ENCODE peak calls at places on chromosomes 6 and 20, in six cellular contexts. K is cardiac fibroblast; H is CD4-positive, alpha-beta T cell; D is cardiac muscle cell; X is psoas muscle; G is Calu3. Y is an unnamed sample.

GRCh38 chr6:72966628-72967280 is 258.5 kb downstream of the KHDC1L start:
- DNase-seq in K (peak), H (no peak), D (peak), X (no peak), G (no peak), Y (no peak)

GRCh38 chr20:16128538-16129106 is 444.6 kb downstream of the KIF16B start:
- DNase-seq in K (no peak), H (no peak), D (no peak), X (no peak), G (no peak), Y (no peak)

GRCh38 chr6:115865914-115866313 is 194.8 kb downstream of the FRK start:
- DNase-seq in K (no peak), H (no peak), D (no peak), X (no peak), G (no peak), Y (no peak)

GRCh38 chr20:53918949-53919361 is 151.4 kb downstream of the BCAS1 start:
- DNase-seq in K (no peak), H (no peak), D (no peak), X (no peak), G (no peak), Y (peak)

GRCh38 chr6:32133786-32134185 is 3.7 kb upstream of the FKBPL start:
- DNase-seq in K (peak), H (no peak), D (no peak), X (no peak), G (no peak), Y (no peak)

GRCh38 chr6:124719951-124720350 is 242.3 kb upstream of the RNF217 start:
- DNase-seq in K (no peak), H (no peak), D (no peak), X (no peak), G (no peak), Y (no peak)

GRCh38 chr6:121897337-121897760 is 461.9 kb downstream of the GJA1 start:
- DNase-seq in K (peak), H (no peak), D (peak), X (no peak), G (no peak), Y (no peak)

GRCh38 chr6:21942910-21943309 is 349.4 kb downstream of the SOX4 start:
- DNase-seq in K (no peak), H (no peak), D (no peak), X (no peak), G (no peak), Y (no peak)

GRCh38 chr6:84618836-84619235 is 145.6 kb downstream of the TBX18 start:
- DNase-seq in K (peak), H (no peak), D (peak), X (no peak), G (no peak), Y (no peak)

GRCh38 chr6:161103475-161103874 is 111.9 kb downstream of the MAP3K4 start:
- DNase-seq in K (no peak), H (no peak), D (no peak), X (no peak), G (no peak), Y (no peak)

GRCh38 chr6:161100072-161100471 is 108.5 kb downstream of the MAP3K4 start:
- DNase-seq in K (no peak), H (no peak), D (no peak), X (no peak), G (no peak), Y (no peak)

GRCh38 chr6:161104966-161105365 is 113.4 kb downstream of the MAP3K4 start:
- DNase-seq in K (peak), H (no peak), D (no peak), X (no peak), G (no peak), Y (no peak)

GRCh38 chr6:161105408-161105807 is 113.8 kb downstream of the MAP3K4 start:
- DNase-seq in K (no peak), H (no peak), D (no peak), X (no peak), G (no peak), Y (no peak)

DNA sequence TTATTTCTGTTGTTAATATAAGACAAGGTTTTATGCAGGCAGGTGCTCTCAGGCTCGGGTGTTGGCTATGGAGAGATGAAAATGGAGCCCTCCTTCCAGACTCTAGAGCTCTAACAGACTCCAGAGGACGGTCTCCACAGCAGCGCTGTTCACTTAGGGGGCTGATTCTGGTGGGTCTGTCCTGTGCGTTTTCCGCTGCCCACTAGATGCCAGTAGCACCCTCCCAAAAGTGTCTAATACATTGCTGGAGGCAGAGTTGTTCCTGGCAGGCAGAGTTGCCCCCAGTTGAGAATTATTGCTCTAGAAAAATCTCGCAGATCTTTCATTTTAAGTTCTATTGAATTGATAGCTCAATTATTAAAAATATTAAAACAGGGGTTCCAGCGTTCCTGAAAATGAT is 109.9 kb downstream of the MAP3K4 start:
- DNase-seq in K (no peak), H (no peak), D (no peak), X (no peak), G (no peak), Y (no peak)
- TF ChIP-seq CTCF in K (no peak), H (no peak), D (peak), X (no peak), G (no peak), Y (peak)

DNA sequence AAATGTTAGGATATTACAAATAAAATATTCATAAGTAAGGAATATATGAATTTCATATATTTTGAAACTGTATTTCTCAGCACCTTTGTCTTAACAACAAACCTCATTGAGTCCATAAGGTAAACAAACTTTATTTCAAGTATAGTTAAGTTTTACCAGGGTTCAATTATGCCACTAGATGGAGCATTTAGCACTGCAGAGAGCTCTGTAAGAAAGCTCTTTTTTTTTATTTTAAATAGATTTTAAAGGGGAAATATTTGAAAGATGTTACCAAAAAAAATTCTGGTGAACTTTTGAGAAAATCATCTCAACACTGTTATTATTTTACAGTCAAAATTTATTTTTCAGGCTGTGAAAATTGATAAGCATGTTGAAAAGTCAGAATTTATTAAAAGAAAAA is 955.2 kb upstream of the EYS start:
- DNase-seq in K (peak), H (no peak), D (peak), X (no peak), G (no peak), Y (no peak)
- TF ChIP-seq CTCF in K (peak), H (no peak), D (peak), X (no peak), G (no peak), Y (peak)

DNA sequence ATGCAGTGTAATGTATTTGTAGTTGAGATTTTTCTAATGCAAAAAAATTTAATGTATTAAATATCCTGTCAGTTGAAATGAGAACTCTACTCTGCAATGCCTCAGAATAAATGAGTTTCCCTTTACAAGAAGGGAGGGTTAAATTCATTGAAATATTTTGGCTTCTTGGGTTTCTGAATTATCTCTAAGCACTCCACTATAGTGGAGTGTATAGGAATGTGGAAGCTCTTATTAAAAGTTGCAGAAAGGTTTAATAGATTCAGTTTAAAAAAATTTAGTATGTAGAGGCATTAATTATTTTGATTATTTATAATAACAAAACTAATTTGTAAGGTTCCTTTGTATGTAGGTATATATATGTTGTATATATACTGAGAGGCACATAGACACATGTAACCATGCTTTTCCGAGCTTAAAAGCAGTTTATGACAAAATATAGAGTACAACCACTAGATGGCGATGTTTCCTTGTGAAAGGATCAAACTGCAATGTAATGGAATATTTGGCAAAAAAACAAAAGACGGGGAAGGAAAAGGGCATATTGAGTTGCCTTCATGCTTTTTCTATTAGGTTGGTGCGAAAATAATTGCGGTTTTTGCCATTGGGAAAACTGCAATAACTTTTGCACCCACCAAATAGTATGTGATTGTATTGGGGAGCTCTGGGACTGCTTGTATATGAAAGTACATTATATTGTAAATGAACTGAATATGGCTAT is 144.2 kb downstream of the MYO6 start:
- DNase-seq in K (peak), H (no peak), D (peak), X (no peak), G (peak), Y (no peak)
- TF ChIP-seq CTCF in K (peak), H (peak), D (peak), X (peak), G (peak), Y (peak)

GRCh38 chr20:22586645-22587310 is 2.4 kb upstream of the FOXA2 start:
- DNase-seq in K (peak), H (no peak), D (peak), X (no peak), G (peak), Y (no peak)
- TF ChIP-seq CTCF in K (peak), H (no peak), D (peak), X (peak), G (peak), Y (peak)

DNA sequence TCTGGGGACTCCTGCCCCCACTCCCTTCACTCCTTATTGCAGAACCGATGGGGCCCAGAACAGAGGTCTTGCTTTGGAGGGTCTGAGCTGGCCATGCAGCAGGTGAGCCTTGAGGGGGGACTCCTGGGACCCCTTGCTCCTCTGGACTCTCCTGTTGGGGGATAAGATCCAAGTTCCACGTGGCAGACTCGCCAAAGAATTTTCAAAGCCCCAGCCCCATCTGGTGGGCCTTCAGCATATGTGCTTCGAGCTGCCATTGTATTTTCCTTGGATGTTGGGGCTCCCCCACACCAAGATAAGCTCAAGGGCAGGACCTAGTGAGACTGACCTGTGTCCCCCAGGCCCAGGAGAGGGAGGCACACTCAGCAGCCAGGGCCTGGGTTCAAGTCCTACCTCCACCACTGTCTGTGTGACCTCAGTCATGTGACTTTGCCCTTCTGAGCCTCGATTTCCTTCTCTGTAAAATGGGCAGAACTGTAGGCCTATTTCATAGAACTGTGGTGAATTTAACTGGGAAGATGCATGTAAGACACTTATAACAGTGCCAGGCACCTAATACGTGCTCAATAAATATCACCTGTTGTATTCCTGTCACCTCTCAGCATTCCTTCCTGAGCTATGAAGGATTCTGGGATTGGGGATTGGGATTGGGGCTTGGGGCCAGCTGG is 115.5 kb downstream of the VEGFA start:
- DNase-seq in K (no peak), H (no peak), D (no peak), X (no peak), G (no peak), Y (no peak)
- TF ChIP-seq CTCF in K (no peak), H (no peak), D (no peak), X (no peak), G (no peak), Y (no peak)

GRCh38 chr6:71619836-71620235 is 266.5 kb upstream of the RIMS1 start:
- DNase-seq in K (no peak), H (no peak), D (peak), X (no peak), G (no peak), Y (no peak)

DNA sequence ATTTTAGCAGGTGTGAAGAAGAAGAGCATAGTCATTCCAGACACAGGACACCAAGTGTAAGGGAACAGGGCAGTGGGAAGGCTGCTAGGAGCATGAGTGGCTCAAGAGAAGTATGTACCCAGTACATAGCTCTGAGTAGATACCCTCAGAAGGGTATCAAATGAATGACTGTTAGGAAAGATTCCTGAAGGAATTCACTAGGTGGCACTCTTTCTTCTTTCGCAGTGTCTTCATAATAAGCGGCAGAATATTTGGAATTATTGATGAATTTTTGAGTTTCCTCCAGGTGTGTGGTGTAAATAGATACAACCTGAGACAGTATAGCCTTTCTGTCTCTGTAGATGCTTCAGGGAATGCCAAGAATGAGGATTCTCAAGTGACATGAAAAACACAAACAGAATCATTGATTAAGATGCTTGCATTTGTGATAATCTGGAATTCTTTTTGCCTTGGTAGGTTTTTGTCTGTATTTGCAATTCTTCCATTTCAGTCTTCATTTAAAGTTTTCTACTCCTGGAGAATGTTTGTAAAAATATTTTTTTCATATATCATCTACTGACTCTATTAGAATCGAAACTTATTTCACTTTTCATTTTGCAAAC is 264.3 kb upstream of the RIMS1 start:
- DNase-seq in K (peak), H (no peak), D (peak), X (no peak), G (no peak), Y (no peak)
- TF ChIP-seq CTCF in K (peak), H (no peak), D (peak), X (no peak), G (peak), Y (peak)

GRCh38 chr6:28947831-28948270 is 24.1 kb upstream of the TRIM27 start:
- DNase-seq in K (no peak), H (no peak), D (no peak), X (no peak), G (peak), Y (no peak)

GRCh38 chr6:28947067-28947765 is 23.4 kb upstream of the TRIM27 start:
- DNase-seq in K (no peak), H (no peak), D (no peak), X (no peak), G (no peak), Y (no peak)

GRCh38 chr6:28953039-28953872 is 29.5 kb upstream of the TRIM27 start:
- DNase-seq in K (peak), H (peak), D (peak), X (no peak), G (peak), Y (peak)

GRCh38 chr6:28945360-28945759 is 21.6 kb upstream of the TRIM27 start:
- DNase-seq in K (no peak), H (no peak), D (no peak), X (no peak), G (no peak), Y (no peak)

GRCh38 chr6:28948782-28949486 is 25.1 kb upstream of the TRIM27 start:
- DNase-seq in K (no peak), H (no peak), D (no peak), X (no peak), G (no peak), Y (no peak)
- TF ChIP-seq CTCF in K (no peak), H (no peak), D (no peak), X (no peak), G (no peak), Y (no peak)

Y was measured in neural crest cell.